ENCODE peak calls at places on chromosome 21, in six cellular contexts. D is H4; S is stimulated activated naive B cell treated with anti-CD40 and anti-IgM and Interleukin-4, amounts not matched to agents 10 μg/mL and 1 μg/mL and 100 μg/mL, for 72 hours; T is stimulated activated CD8-positive, alpha-beta memory T cell treated with anti-CD3 and anti-CD28 coated beads, Interleukin-4, amount 100 ng/mL, for 4 hours; V is GM12891; W is mucosa of descending colon. A is an unnamed sample.
A peak's percentile ranks its signal among the peaks of the same experiment; 100 is the strongest.

GRCh38 chr21:15682977-15683376 is 46.8 kb upstream of the USP25 start:
- DNase-seq in D (no peak), S (no peak), T (no peak), V (no peak), W (no peak), A (no peak)

GRCh38 chr21:15850645-15851044 is 120.9 kb downstream of the USP25 start:
- DNase-seq in D (no peak), S (no peak), T (no peak), V (no peak), W (no peak), A (no peak)

GRCh38 chr21:45270306-45270821 is 17.3 kb downstream of the POFUT2 start:
- DNase-seq in D (no peak), S (no peak), T (no peak), V (no peak), W (no peak), A (no peak)

GRCh38 chr21:19609611-19610010 is 1206.0 kb upstream of the TMPRSS15 start:
- DNase-seq in D (no peak), S (no peak), T (no peak), V (no peak), W (no peak), A (no peak)

GRCh38 chr21:45974073-45975016 is 7.2 kb upstream of the COL6A1 start:
- DNase-seq in D (peak; percentile 82), S (no peak), T (no peak), V (peak; percentile 32), W (no peak), A (no peak)

GRCh38 chr21:45303751-45304150 is 16.1 kb upstream of the POFUT2 start:
- DNase-seq in D (no peak), S (no peak), T (no peak), V (no peak), W (no peak), A (no peak)

GRCh38 chr21:43931454-43931853 is 66.4 kb downstream of the AGPAT3 start:
- DNase-seq in D (no peak), S (no peak), T (no peak), V (no peak), W (no peak), A (no peak)

GRCh38 chr21:34367320-34367935 is 3.6 kb downstream of the KCNE2 start:
- DNase-seq in D (peak; percentile 84), S (no peak), T (no peak), V (no peak), W (peak; percentile 74), A (no peak)

GRCh38 chr21:34877485-34878128 is 171.5 kb downstream of the RUNX1 start:
- DNase-seq in D (no peak), S (no peak), T (no peak), V (no peak), W (peak; percentile 96), A (no peak)

GRCh38 chr21:41777934-41778815 is 11.3 kb upstream of the RIPK4 start:
- DNase-seq in D (peak; percentile 85), S (no peak), T (no peak), V (no peak), W (peak; percentile 96), A (no peak)

GRCh38 chr21:35483267-35483666 is 434.2 kb upstream of the RUNX1 start:
- DNase-seq in D (no peak), S (no peak), T (no peak), V (no peak), W (no peak), A (no peak)

GRCh38 chr21:45981154-45981606 is 390 bp upstream of the COL6A1 start:
- DNase-seq in D (peak; percentile 85), S (peak; percentile 39), T (no peak), V (peak; percentile 54), W (peak; percentile 63), A (no peak)

GRCh38 chr21:25709684-25710265 is 24.9 kb downstream of the ATP5PF start:
- DNase-seq in D (no peak), S (no peak), T (no peak), V (no peak), W (no peak), A (no peak)

GRCh38 chr21:38992737-38993136 is 187.0 kb downstream of the ETS2 start:
- DNase-seq in D (no peak), S (no peak), T (no peak), V (no peak), W (no peak), A (no peak)

GRCh38 chr21:45828580-45829565 is 152.7 kb upstream of the COL6A1 start:
- DNase-seq in D (no peak), S (no peak), T (no peak), V (no peak), W (no peak), A (no peak)

GRCh38 chr21:31335957-31336738 is 7.9 kb downstream of the TIAM1 start:
- DNase-seq in D (peak; percentile 67), S (no peak), T (no peak), V (no peak), W (no peak), A (no peak)

GRCh38 chr21:45075606-45076244 is 1.3 kb downstream of the ADARB1 start:
- DNase-seq in D (no peak), S (no peak), T (no peak), V (no peak), W (no peak), A (no peak)